ENCODE peak calls at places on chromosomes 11 and 22, in four cellular contexts. F is aorta; M is Karpas-422; L is CD8-positive, alpha-beta T cell. I is an unnamed sample. For H3K4me1, the result is how much of the 10 kb centered on the place peaks cover.

GRCh38 chr22:41382098-41382578 is 396 bp downstream of the TEF start:
- DNase-seq in M (peak), L (peak), F (peak), I (peak)

GRCh38 chr11:107591446-107592236 is 694 bp downstream of the ELMOD1 start:
- DNase-seq in M (no peak), F (peak), L (no peak), I (peak)

GRCh38 chr22:20725987-20726558 is 47.8 kb upstream of the SERPIND1 start:
- DNase-seq in F (no peak), L (no peak), M (no peak), I (no peak)

GRCh38 chr22:30892286-30892685 is 76.3 kb downstream of the MORC2 start:
- DNase-seq in L (peak), M (no peak), F (peak), I (no peak)

GRCh38 chr11:121163658-121164308 is 62.7 kb downstream of the TECTA start:
- DNase-seq in M (no peak), L (no peak), F (no peak), I (no peak)

GRCh38 chr11:65498977-65499712 is at the start of gene MALAT1:
- DNase-seq in M (peak), F (peak), L (peak), I (peak)

GRCh38 chr11:72743321-72744221 is 8.6 kb downstream of the ARAP1 start:
- DNase-seq in L (no peak), F (no peak), M (peak), I (no peak)

GRCh38 chr11:68665471-68665870 is 18.9 kb upstream of the GAL start:
- DNase-seq in F (peak), L (no peak), M (no peak), I (no peak)

GRCh38 chr11:66956689-66957290 is 1.4 kb downstream of the PC start:
- DNase-seq in M (no peak), L (no peak), F (peak), I (no peak)

GRCh38 chr11:77108436-77108835 is 5.8 kb downstream of the OMP start:
- DNase-seq in L (no peak), M (no peak), F (no peak), I (peak)

GRCh38 chr22:37661160-37661924 is 2.8 kb downstream of the PDXP start:
- DNase-seq in M (peak), L (no peak), F (no peak), I (no peak)

GRCh38 chr22:38554281-38554680 is 15.7 kb downstream of the DMC1 start:
- DNase-seq in L (no peak), F (no peak), M (no peak), I (no peak)

GRCh38 chr22:30861131-30861530 is 107.4 kb downstream of the MORC2 start:
- DNase-seq in M (no peak), L (no peak), F (peak), I (no peak)

GRCh38 chr22:27724706-27725105 is 76.8 kb downstream of the MN1 start:
- DNase-seq in F (no peak), L (no peak), M (no peak), I (no peak)

GRCh38 chr11:34926101-34926830 is 9.8 kb downstream of the PDHX start:
- DNase-seq in F (no peak), M (peak), L (no peak), I (no peak)

GRCh38 chr22:18992543-18993198 is 56.6 kb upstream of the PRODH start:
- DNase-seq in M (no peak), F (peak), L (no peak), I (no peak)

GRCh38 chr11:128457874-128458273 is 129.5 kb downstream of the ETS1 start:
- DNase-seq in M (no peak), F (no peak), L (no peak), I (no peak)

GRCh38 chr11:11486002-11486401 is 133.0 kb upstream of the CSNK2A3 start:
- DNase-seq in M (no peak), F (no peak), L (no peak), I (no peak)

GRCh38 chr11:31817054-31817620 is 6.0 kb upstream of the PAX6 start:
- DNase-seq in L (no peak), F (no peak), M (no peak), I (no peak)

GRCh38 chr11:78365381-78365792 is 52.2 kb downstream of the GAB2 start:
- DNase-seq in L (no peak), M (no peak), F (no peak), I (no peak)

GRCh38 chr22:28813772-28814518 is 13.6 kb upstream of the XBP1 start:
- DNase-seq in F (no peak), L (no peak), M (no peak), I (no peak)
- H3K4me1 ChIP-seq in F (under half), L (half or more), M (under half), I (under half)

GRCh38 chr11:17561466-17562001 is 14.5 kb downstream of the OTOG start:
- DNase-seq in F (peak), L (no peak), M (no peak), I (no peak)
- H3K4me1 ChIP-seq in F (under half), L (under half), M (under half), I (under half)

GRCh38 chr22:50674127-50674493 is 1.5 kb downstream of the SHANK3 start:
- DNase-seq in F (no peak), L (no peak), M (no peak), I (no peak)
- H3K4me1 ChIP-seq in F (under half), L (under half), M (under half), I (under half)

GRCh38 chr22:45235851-45236342 is 4.8 kb downstream of the KIAA0930 start:
- DNase-seq in F (peak), L (no peak), M (peak), I (no peak)

GRCh38 chr22:45233827-45234226 is 6.9 kb downstream of the KIAA0930 start:
- DNase-seq in M (no peak), F (no peak), L (no peak), I (no peak)

GRCh38 chr22:45235101-45235777 is 5.5 kb downstream of the KIAA0930 start:
- DNase-seq in F (peak), M (peak), L (no peak), I (no peak)

GRCh38 chr22:45231293-45231692 is 9.4 kb downstream of the KIAA0930 start:
- DNase-seq in M (no peak), L (no peak), F (no peak), I (no peak)

GRCh38 chr22:45233386-45233785 is 7.3 kb downstream of the KIAA0930 start:
- DNase-seq in M (no peak), L (no peak), F (peak), I (no peak)
- H3K4me1 ChIP-seq in M (under half), L (under half), F (under half), I (under half)

GRCh38 chr11:21411114-21411513 is 741.7 kb downstream of the NELL1 start:
- DNase-seq in L (no peak), M (no peak), F (no peak), I (no peak)
- H3K4me1 ChIP-seq in L (under half), M (under half), F (under half), I (under half)

GRCh38 chr22:39931271-39931670 is 28.9 kb upstream of the TMA7B start:
- DNase-seq in L (no peak), M (no peak), F (no peak), I (no peak)
- H3K4me1 ChIP-seq in L (half or more), M (under half), F (under half), I (under half)

GRCh38 chr11:119319702-119320592 is 3.0 kb upstream of the MCAM start:
- DNase-seq in L (no peak), M (no peak), F (no peak), I (peak)
- H3K4me1 ChIP-seq in L (under half), M (half or more), F (under half), I (under half)

DNA sequence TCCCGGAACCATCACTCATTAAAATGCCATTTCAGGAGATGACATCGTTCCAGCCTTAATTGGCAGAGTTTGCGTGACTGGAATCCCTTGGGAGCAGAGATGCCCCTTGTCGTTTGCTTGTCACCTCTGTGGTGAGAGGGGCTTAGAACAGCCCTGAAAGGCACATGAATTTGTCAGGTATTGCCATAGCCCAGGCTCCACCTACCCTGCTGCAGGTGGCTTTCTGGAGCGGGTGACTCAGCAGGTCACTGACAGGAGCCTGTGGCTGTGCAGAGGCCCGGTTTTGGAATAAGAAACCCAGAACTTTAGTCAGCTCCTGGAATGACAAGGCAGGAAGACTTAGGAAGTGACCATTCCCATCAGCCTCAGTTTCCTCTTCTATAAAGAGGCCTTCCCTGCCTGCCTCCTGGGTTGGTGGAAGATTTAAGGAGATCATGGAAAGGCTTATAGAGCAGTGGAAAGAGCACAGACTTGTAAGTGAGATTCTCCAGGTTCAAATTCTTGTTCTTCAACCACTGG is 539.7 kb downstream of the INSC start:
- DNase-seq in M (no peak), L (no peak), F (no peak), I (no peak)
- H3K4me1 ChIP-seq in M (under half), L (under half), F (under half), I (under half)

GRCh38 chr11:44936527-44936926 is 14.2 kb downstream of the TP53I11 start:
- DNase-seq in F (peak), M (peak), L (peak), I (peak)
- H3K4me1 ChIP-seq in F (under half), M (under half), L (under half), I (under half)

GRCh38 chr11:75767228-75767572 is 1.4 kb upstream of the DGAT2 start:
- DNase-seq in M (no peak), F (no peak), L (no peak), I (no peak)

GRCh38 chr11:75767793-75768111 is 826 bp upstream of the DGAT2 start:
- DNase-seq in F (no peak), M (no peak), L (no peak), I (no peak)

GRCh38 chr11:75768112-75768908 is at the start of gene DGAT2:
- DNase-seq in M (peak), F (peak), L (peak), I (peak)

GRCh38 chr11:75766449-75767227 is 1.9 kb upstream of the DGAT2 start:
- DNase-seq in M (no peak), L (no peak), F (no peak), I (no peak)

GRCh38 chr11:75768909-75769771 is 562 bp downstream of the DGAT2 start:
- DNase-seq in M (no peak), F (peak), L (no peak), I (no peak)
- H3K4me1 ChIP-seq in M (under half), F (under half), L (under half), I (under half)